ENCODE peak calls at places on chromosomes 2 and 18, in ten cellular contexts. O is HEK293T; X is stimulated activated CD8-positive, alpha-beta memory T cell treated with anti-CD3 and anti-CD28 coated beads, Interleukin-12 subunit alpha, Interleukin-12 subunit beta, amount 100 ng/mL, for 1 hour; K is RPMI7951; C is T follicular helper cell; Z is T-helper 17 cell; B is mesenteric fat pad; W is spleen; T is G401; N is breast epithelium. V is an unnamed sample.

GRCh38 chr2:64918220-64918886 is 70.8 kb upstream of the SLC1A4 start:
- DNase-seq in O (no peak), X (no peak), K (no peak), C (no peak), Z (no peak), B (no peak), W (no peak), T (no peak), N (no peak), V (no peak)

GRCh38 chr2:26465266-26465925 is 12.5 kb downstream of the OTOF start:
- DNase-seq in O (no peak), X (no peak), K (no peak), C (no peak), Z (no peak), B (no peak), W (peak), T (no peak), N (no peak), V (no peak)

GRCh38 chr2:68031546-68032160 is 31.2 kb downstream of the C1D start:
- DNase-seq in O (peak), X (no peak), K (peak), C (no peak), Z (no peak), B (no peak), W (no peak), T (peak), N (no peak), V (no peak)

GRCh38 chr2:197269173-197269572 is 41.4 kb downstream of the ANKRD44 start:
- DNase-seq in O (no peak), X (no peak), K (peak), C (no peak), Z (no peak), B (no peak), W (no peak), T (no peak), N (no peak), V (no peak)

GRCh38 chr2:109126501-109126860 is 2.5 kb upstream of the SH3RF3 start:
- DNase-seq in O (no peak), X (no peak), K (peak), C (no peak), Z (no peak), B (peak), W (no peak), T (no peak), N (no peak), V (no peak)

GRCh38 chr18:51068111-51068510 is 38.1 kb downstream of the SMAD4 start:
- DNase-seq in O (no peak), X (no peak), K (no peak), C (no peak), Z (no peak), B (no peak), W (no peak), T (no peak), N (no peak), V (no peak)

GRCh38 chr2:215036314-215036713 is 102.1 kb downstream of the ABCA12 start:
- DNase-seq in O (no peak), X (no peak), K (no peak), C (no peak), Z (no peak), B (no peak), W (no peak), T (no peak), N (no peak), V (no peak)

GRCh38 chr18:7904529-7904928 is 337.4 kb downstream of the PTPRM start:
- DNase-seq in O (no peak), X (no peak), K (peak), C (no peak), Z (no peak), B (no peak), W (no peak), T (no peak), N (no peak), V (no peak)

GRCh38 chr18:79543861-79544385 is 135.7 kb upstream of the CTDP1 start:
- DNase-seq in O (no peak), X (no peak), K (no peak), C (no peak), Z (no peak), B (peak), W (peak), T (no peak), N (no peak), V (no peak)

GRCh38 chr2:135050684-135051083 is 1.4 kb upstream of the RAB3GAP1 start:
- DNase-seq in O (no peak), X (no peak), K (no peak), C (no peak), Z (no peak), B (no peak), W (no peak), T (no peak), N (no peak), V (no peak)

GRCh38 chr18:55405655-55406373 is 182.2 kb downstream of the TCF4 start:
- DNase-seq in O (peak), X (no peak), K (peak), C (no peak), Z (no peak), B (no peak), W (no peak), T (peak), N (no peak), V (no peak)

GRCh38 chr2:10868465-10869314 is 43.0 kb upstream of the KCNF1 start:
- DNase-seq in O (no peak), X (no peak), K (peak), C (no peak), Z (no peak), B (no peak), W (no peak), T (no peak), N (no peak), V (no peak)

GRCh38 chr2:36951030-36951518 is 15.3 kb downstream of the STRN start:
- DNase-seq in O (no peak), X (no peak), K (no peak), C (no peak), Z (no peak), B (no peak), W (no peak), T (no peak), N (no peak), V (no peak)

GRCh38 chr2:64950226-64951160 is 38.7 kb upstream of the SLC1A4 start:
- DNase-seq in O (no peak), X (no peak), K (peak), C (no peak), Z (no peak), B (no peak), W (no peak), T (no peak), N (no peak), V (no peak)

GRCh38 chr2:138035597-138036217 is 71.4 kb downstream of the HNMT start:
- DNase-seq in O (no peak), X (no peak), K (no peak), C (no peak), Z (no peak), B (no peak), W (no peak), T (no peak), N (no peak), V (no peak)

GRCh38 chr2:20091305-20091991 is 40.0 kb upstream of the LAPTM4A start:
- DNase-seq in O (no peak), X (no peak), K (peak), C (no peak), Z (no peak), B (no peak), W (no peak), T (peak), N (no peak), V (no peak)

GRCh38 chr18:48629730-48630324 is 91.0 kb downstream of the CTIF start:
- DNase-seq in O (no peak), X (no peak), K (peak), C (no peak), Z (no peak), B (peak), W (peak), T (no peak), N (no peak), V (no peak)

GRCh38 chr2:164719996-164720941 is 99.0 kb upstream of the GRB14 start:
- DNase-seq in O (no peak), X (no peak), K (peak), C (no peak), Z (no peak), B (no peak), W (no peak), T (no peak), N (no peak), V (no peak)

GRCh38 chr18:10015288-10015701 is 101.5 kb downstream of the VAPA start:
- DNase-seq in O (no peak), X (no peak), K (peak), C (no peak), Z (no peak), B (peak), W (no peak), T (no peak), N (no peak), V (no peak)

GRCh38 chr2:122753341-122753740 is 997.9 kb downstream of the TSN start:
- DNase-seq in O (no peak), X (no peak), K (no peak), C (no peak), Z (no peak), B (no peak), W (no peak), T (no peak), N (no peak), V (no peak)

GRCh38 chr2:974454-974853 is 23.8 kb downstream of the SNTG2 start:
- DNase-seq in O (no peak), X (no peak), K (no peak), C (no peak), Z (no peak), B (no peak), W (no peak), T (no peak), N (no peak), V (no peak)

GRCh38 chr2:238187618-238188548 is 15.6 kb downstream of the ILKAP start:
- DNase-seq in O (no peak), X (no peak), K (no peak), C (no peak), Z (no peak), B (no peak), W (no peak), T (no peak), N (no peak), V (no peak)

GRCh38 chr2:120805590-120805989 is 69.9 kb downstream of the GLI2 start:
- DNase-seq in O (no peak), X (no peak), K (no peak), C (no peak), Z (no peak), B (no peak), W (no peak), T (no peak), N (no peak), V (no peak)

GRCh38 chr18:69599377-69599776 is 198.7 kb downstream of the DOK6 start:
- DNase-seq in O (no peak), X (no peak), K (no peak), C (no peak), Z (no peak), B (no peak), W (no peak), T (no peak), N (no peak), V (no peak)

GRCh38 chr2:219327719-219328118 is 4.8 kb downstream of the RESP18 start:
- DNase-seq in O (no peak), X (no peak), K (no peak), C (no peak), Z (no peak), B (peak), W (no peak), T (no peak), N (no peak), V (no peak)

GRCh38 chr2:115654362-115654761 is 1211.9 kb downstream of the DPP10 start:
- DNase-seq in O (no peak), X (no peak), K (no peak), C (no peak), Z (no peak), B (no peak), W (no peak), T (no peak), N (no peak), V (no peak)

GRCh38 chr2:106105151-106105922 is 88.8 kb downstream of the UXS1 start:
- DNase-seq in O (no peak), X (no peak), K (no peak), C (no peak), Z (no peak), B (no peak), W (no peak), T (peak), N (no peak), V (no peak)